ENCODE peak calls at places on chromosomes 13 and 19, in seven cellular contexts. One of them, this sample, is unnamed.

GRCh38 chr19:58330458-58330857 is 3.7 kb downstream of the ZSCAN22 start:
- DNase-seq in astrocyte of the cerebellum: no peak
- DNase-seq in fibroblast of lung: peak; percentile 83
- DNase-seq in GM12865: no peak
- DNase-seq in K562: peak; percentile 58
- DNase-seq in IMR-90: peak; percentile 76
- DNase-seq in PC-3: peak; percentile 88
- DNase-seq in this sample: peak; percentile 78

GRCh38 chr19:27780367-27781065 is 1432.4 kb downstream of the UQCRFS1 start:
- DNase-seq in PC-3: no peak
- DNase-seq in astrocyte of the cerebellum: no peak
- DNase-seq in GM12865: no peak
- DNase-seq in fibroblast of lung: no peak
- DNase-seq in IMR-90: no peak
- DNase-seq in K562: no peak
- DNase-seq in this sample: no peak

GRCh38 chr19:48966541-48967345 is 1.6 kb downstream of the FTL start:
- DNase-seq in GM12865: no peak
- DNase-seq in IMR-90: no peak
- DNase-seq in PC-3: no peak
- DNase-seq in fibroblast of lung: no peak
- DNase-seq in K562: no peak
- DNase-seq in astrocyte of the cerebellum: no peak
- DNase-seq in this sample: peak; percentile 40

GRCh38 chr19:39696418-39696817 is 7.9 kb upstream of the LGALS14 start:
- DNase-seq in PC-3: peak; percentile 71
- DNase-seq in K562: no peak
- DNase-seq in fibroblast of lung: no peak
- DNase-seq in astrocyte of the cerebellum: no peak
- DNase-seq in GM12865: no peak
- DNase-seq in IMR-90: no peak
- DNase-seq in this sample: peak; percentile 80

GRCh38 chr13:45297456-45298205 is 43.4 kb downstream of the TPT1 start:
- DNase-seq in IMR-90: no peak
- DNase-seq in K562: no peak
- DNase-seq in fibroblast of lung: no peak
- DNase-seq in GM12865: peak; percentile 20
- DNase-seq in PC-3: no peak
- DNase-seq in astrocyte of the cerebellum: no peak
- DNase-seq in this sample: no peak

GRCh38 chr19:48913114-48913513 is 13.0 kb downstream of the NUCB1 start:
- DNase-seq in K562: no peak
- DNase-seq in astrocyte of the cerebellum: no peak
- DNase-seq in fibroblast of lung: no peak
- DNase-seq in GM12865: no peak
- DNase-seq in IMR-90: no peak
- DNase-seq in PC-3: peak; percentile 8
- DNase-seq in this sample: no peak

GRCh38 chr19:41298327-41298964 is 11.5 kb upstream of the CCDC97 start:
- DNase-seq in K562: no peak
- DNase-seq in astrocyte of the cerebellum: peak; percentile 82
- DNase-seq in fibroblast of lung: peak; percentile 81
- DNase-seq in PC-3: no peak
- DNase-seq in IMR-90: peak; percentile 82
- DNase-seq in GM12865: peak; percentile 69
- DNase-seq in this sample: peak; percentile 74

GRCh38 chr13:75798353-75799245 is 162.5 kb downstream of the LMO7 start:
- DNase-seq in K562: no peak
- DNase-seq in PC-3: peak; percentile 85
- DNase-seq in GM12865: no peak
- DNase-seq in IMR-90: peak; percentile 65
- DNase-seq in astrocyte of the cerebellum: no peak
- DNase-seq in fibroblast of lung: no peak
- DNase-seq in this sample: peak; percentile 47

GRCh38 chr13:39370554-39370953 is 232.4 kb downstream of the LHFPL6 start:
- DNase-seq in IMR-90: peak; percentile 40
- DNase-seq in PC-3: no peak
- DNase-seq in fibroblast of lung: no peak
- DNase-seq in astrocyte of the cerebellum: no peak
- DNase-seq in GM12865: no peak
- DNase-seq in K562: no peak
- DNase-seq in this sample: no peak

GRCh38 chr13:113864303-113864890 is 521 bp upstream of the GAS6 start:
- DNase-seq in GM12865: no peak
- DNase-seq in PC-3: no peak
- DNase-seq in K562: no peak
- DNase-seq in fibroblast of lung: no peak
- DNase-seq in IMR-90: peak; percentile 33
- DNase-seq in astrocyte of the cerebellum: no peak
- DNase-seq in this sample: no peak

GRCh38 chr13:64925284-64925683 is 2304.9 kb downstream of the PCDH9 start:
- DNase-seq in K562: no peak
- DNase-seq in astrocyte of the cerebellum: no peak
- DNase-seq in PC-3: peak; percentile 8
- DNase-seq in GM12865: peak; percentile 36
- DNase-seq in fibroblast of lung: peak; percentile 10
- DNase-seq in IMR-90: peak; percentile 19
- DNase-seq in this sample: peak; percentile 36

GRCh38 chr19:46943150-46943946 is 76.3 kb upstream of the NPAS1 start:
- DNase-seq in astrocyte of the cerebellum: no peak
- DNase-seq in PC-3: no peak
- DNase-seq in IMR-90: no peak
- DNase-seq in GM12865: no peak
- DNase-seq in fibroblast of lung: no peak
- DNase-seq in K562: no peak
- DNase-seq in this sample: no peak

GRCh38 chr13:113090806-113091205 is 14.8 kb upstream of the F7 start:
- DNase-seq in K562: no peak
- DNase-seq in IMR-90: no peak
- DNase-seq in GM12865: no peak
- DNase-seq in PC-3: no peak
- DNase-seq in fibroblast of lung: no peak
- DNase-seq in astrocyte of the cerebellum: no peak
- DNase-seq in this sample: no peak

GRCh38 chr13:72643339-72643989 is 84.0 kb downstream of the MZT1 start:
- DNase-seq in fibroblast of lung: peak; percentile 64
- DNase-seq in GM12865: peak; percentile 56
- DNase-seq in astrocyte of the cerebellum: peak; percentile 13
- DNase-seq in K562: peak; percentile 13
- DNase-seq in PC-3: peak; percentile 61
- DNase-seq in IMR-90: peak; percentile 44
- DNase-seq in this sample: peak; percentile 70

GRCh38 chr13:95201814-95202521 is 99.3 kb downstream of the ABCC4 start:
- DNase-seq in K562: no peak
- DNase-seq in PC-3: no peak
- DNase-seq in IMR-90: peak; percentile 50
- DNase-seq in astrocyte of the cerebellum: no peak
- DNase-seq in GM12865: no peak
- DNase-seq in fibroblast of lung: peak; percentile 25
- DNase-seq in this sample: peak; percentile 88

GRCh38 chr13:67438465-67438864 is 208.3 kb upstream of the PCDH9 start:
- DNase-seq in astrocyte of the cerebellum: no peak
- DNase-seq in GM12865: no peak
- DNase-seq in PC-3: peak; percentile 4
- DNase-seq in K562: no peak
- DNase-seq in fibroblast of lung: peak; percentile 17
- DNase-seq in IMR-90: no peak
- DNase-seq in this sample: no peak
- TF ChIP-seq CTCF in astrocyte of the cerebellum: no peak
- TF ChIP-seq CTCF in GM12865: no peak
- TF ChIP-seq CTCF in PC-3: peak; percentile 37
- TF ChIP-seq CTCF in K562: no peak
- TF ChIP-seq CTCF in fibroblast of lung: no peak
- TF ChIP-seq CTCF in IMR-90: no peak
- TF ChIP-seq CTCF in this sample: no peak

DNA sequence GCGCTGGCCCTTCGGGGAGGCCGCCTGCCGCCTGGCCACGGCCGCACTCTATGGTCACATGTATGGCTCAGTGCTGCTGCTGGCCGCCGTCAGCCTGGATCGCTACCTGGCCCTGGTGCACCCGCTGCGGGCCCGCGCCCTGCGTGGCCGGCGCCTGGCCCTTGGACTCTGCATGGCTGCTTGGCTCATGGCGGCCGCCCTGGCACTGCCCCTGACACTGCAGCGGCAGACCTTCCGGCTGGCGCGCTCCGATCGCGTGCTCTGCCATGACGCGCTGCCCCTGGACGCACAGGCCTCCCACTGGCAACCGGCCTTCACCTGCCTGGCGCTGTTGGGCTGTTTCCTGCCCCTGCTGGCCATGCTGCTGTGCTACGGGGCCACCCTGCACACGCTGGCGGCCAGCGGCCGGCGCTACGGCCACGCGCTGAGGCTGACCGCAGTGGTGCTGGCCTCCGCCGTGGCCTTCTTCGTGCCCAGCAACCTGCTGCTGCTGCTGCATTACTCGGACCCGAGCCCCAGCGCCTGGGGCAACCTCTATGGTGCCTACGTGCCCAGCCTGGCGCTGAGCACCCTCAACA is 1.2 kb downstream of the F2RL3 start:
- DNase-seq in fibroblast of lung: no peak
- DNase-seq in GM12865: no peak
- DNase-seq in astrocyte of the cerebellum: no peak
- DNase-seq in IMR-90: no peak
- DNase-seq in PC-3: no peak
- DNase-seq in K562: peak; percentile 58
- DNase-seq in this sample: no peak
- H3K4me3 ChIP-seq in fibroblast of lung: no peak overlapping the region
- H3K4me3 ChIP-seq in GM12865: no peak overlapping the region
- H3K4me3 ChIP-seq in astrocyte of the cerebellum: no peak overlapping the region
- H3K4me3 ChIP-seq in IMR-90: no peak overlapping the region
- H3K4me3 ChIP-seq in PC-3: no peak overlapping the region
- H3K4me3 ChIP-seq in K562: peak overlapping the region; percentile 55
- H3K4me3 ChIP-seq in this sample: no peak overlapping the region

DNA sequence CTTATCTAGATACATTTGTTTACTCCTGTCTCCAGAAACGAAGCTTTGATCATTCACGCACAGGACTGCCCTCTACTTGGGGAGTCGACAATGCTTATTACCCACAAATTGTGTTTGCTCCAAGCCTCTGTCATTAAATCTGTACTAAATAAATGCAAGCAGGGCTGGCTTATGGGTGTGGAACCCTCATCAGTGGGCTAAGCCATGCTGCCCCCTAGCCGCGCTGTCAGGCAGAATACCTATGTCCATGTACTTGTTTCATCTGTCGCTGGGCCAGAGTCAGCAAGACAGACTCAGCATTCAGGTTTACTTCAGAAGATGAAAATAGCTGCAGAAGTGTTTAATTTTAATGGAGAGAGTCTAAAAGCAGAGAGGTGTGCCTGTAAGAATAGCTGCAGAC is 110.0 kb upstream of the PRR20A start:
- DNase-seq in PC-3: no peak
- DNase-seq in K562: no peak
- DNase-seq in GM12865: no peak
- DNase-seq in fibroblast of lung: no peak
- DNase-seq in astrocyte of the cerebellum: no peak
- DNase-seq in IMR-90: no peak
- DNase-seq in this sample: no peak
- TF ChIP-seq CTCF in PC-3: no peak
- TF ChIP-seq CTCF in K562: no peak
- TF ChIP-seq CTCF in GM12865: no peak
- TF ChIP-seq CTCF in fibroblast of lung: no peak
- TF ChIP-seq CTCF in astrocyte of the cerebellum: no peak
- TF ChIP-seq CTCF in IMR-90: no peak
- TF ChIP-seq CTCF in this sample: no peak

DNA sequence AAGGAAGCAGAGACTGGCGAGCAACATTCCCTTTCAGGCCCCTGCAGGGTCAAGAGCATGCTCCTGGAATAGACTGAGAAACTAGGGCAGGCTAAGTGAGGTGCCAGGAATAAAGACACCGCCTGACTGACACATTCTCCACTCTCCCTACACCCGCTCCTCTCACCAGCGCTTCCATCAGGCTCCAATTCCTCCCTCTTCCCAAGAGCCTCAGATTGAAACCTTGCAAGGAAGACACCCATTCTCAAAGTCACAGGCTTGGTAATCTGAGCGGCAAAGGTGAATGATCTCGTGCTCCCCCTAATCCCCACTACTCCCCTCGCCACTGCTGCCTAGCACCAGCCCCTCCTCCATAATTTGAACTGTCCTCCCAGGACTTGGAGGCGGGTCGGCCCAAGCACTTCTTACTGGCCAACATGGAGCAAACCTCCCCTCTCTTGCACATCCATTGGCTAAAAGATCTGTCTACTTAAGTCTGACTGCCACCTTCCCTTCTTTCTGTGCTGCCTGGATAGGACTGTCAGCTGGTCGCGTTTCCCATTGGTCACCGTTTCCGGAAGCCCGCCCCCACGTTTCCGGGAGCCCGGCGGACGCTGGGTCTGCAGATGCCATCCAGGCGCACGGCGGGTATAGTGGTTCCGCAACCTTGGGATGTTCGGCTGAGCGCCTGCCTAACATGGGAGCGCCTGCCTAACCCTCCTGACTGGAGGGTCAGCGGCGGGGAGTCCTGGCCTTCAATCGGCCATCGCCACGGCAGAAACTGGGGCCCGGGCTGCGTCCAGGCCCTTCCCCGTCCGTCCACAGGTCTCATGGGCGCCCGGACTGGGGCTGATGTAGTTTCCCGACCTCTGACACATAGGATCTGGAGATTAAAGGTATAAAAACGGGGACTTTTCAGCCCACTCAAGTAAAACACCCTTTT is 33.6 kb downstream of the ZNF383 start:
- DNase-seq in IMR-90: peak; percentile 97
- DNase-seq in K562: peak; percentile 25
- DNase-seq in astrocyte of the cerebellum: peak; percentile 96
- DNase-seq in PC-3: peak; percentile 16
- DNase-seq in fibroblast of lung: peak; percentile 99
- DNase-seq in GM12865: peak; percentile 45
- DNase-seq in this sample: peak; percentile 95
- H3K4me3 ChIP-seq in IMR-90: peak overlapping the region; percentile 76
- H3K4me3 ChIP-seq in K562: peak overlapping the region; percentile 26
- H3K4me3 ChIP-seq in astrocyte of the cerebellum: peak overlapping the region; percentile 93
- H3K4me3 ChIP-seq in PC-3: no peak overlapping the region
- H3K4me3 ChIP-seq in fibroblast of lung: peak overlapping the region; percentile 70
- H3K4me3 ChIP-seq in GM12865: peak overlapping the region; percentile 8
- H3K4me3 ChIP-seq in this sample: peak overlapping the region; percentile 74

GRCh38 chr19:1512671-1513491 is at the start of gene ADAMTSL5:
- DNase-seq in IMR-90: peak; percentile 28
- DNase-seq in K562: peak; percentile 87
- DNase-seq in GM12865: peak; percentile 69
- DNase-seq in astrocyte of the cerebellum: no peak
- DNase-seq in PC-3: peak; percentile 59
- DNase-seq in fibroblast of lung: peak; percentile 50
- DNase-seq in this sample: peak; percentile 63
- TF ChIP-seq CTCF in IMR-90: peak; percentile 39
- TF ChIP-seq CTCF in K562: no peak
- TF ChIP-seq CTCF in GM12865: no peak
- TF ChIP-seq CTCF in astrocyte of the cerebellum: no peak
- TF ChIP-seq CTCF in PC-3: no peak
- TF ChIP-seq CTCF in fibroblast of lung: no peak
- TF ChIP-seq CTCF in this sample: no peak